ENCODE peak calls at places on chromosomes 3 and 15, in five cellular contexts. H is brain microvascular endothelial cell, V is AG09309, D is left lung, E is uterus. Q is an unnamed sample.

GRCh38 chr3:194598771-194599557 is 34.3 kb downstream of the TMEM44 start:
- DNase-seq in H (peak), V (peak), D (peak), E (no peak), Q (no peak)

GRCh38 chr15:35130245-35130644 is 45.1 kb upstream of the NANOGP8 start:
- DNase-seq in H (no peak), V (no peak), D (no peak), E (no peak), Q (no peak)

GRCh38 chr15:38945551-38946298 is 381.1 kb upstream of the RASGRP1 start:
- DNase-seq in H (no peak), V (no peak), D (no peak), E (no peak), Q (no peak)

GRCh38 chr3:43707998-43708397 is 17.3 kb downstream of the ABHD5 start:
- DNase-seq in H (peak), V (peak), D (no peak), E (no peak), Q (no peak)

GRCh38 chr3:116005404-116005803 is 382.1 kb downstream of the GAP43 start:
- DNase-seq in H (peak), V (peak), D (no peak), E (peak), Q (peak)

GRCh38 chr15:40766906-40767837 is 2.6 kb upstream of the C15orf62 start:
- DNase-seq in H (peak), V (no peak), D (no peak), E (no peak), Q (no peak)

GRCh38 chr15:91625506-91625905 is 228.0 kb upstream of the SLCO3A1 start:
- DNase-seq in H (no peak), V (no peak), D (no peak), E (no peak), Q (no peak)

GRCh38 chr3:156353535-156353934 is 201.4 kb downstream of the SSR3 start:
- DNase-seq in H (no peak), V (no peak), D (no peak), E (no peak), Q (no peak)

GRCh38 chr15:32838338-32838737 is 120.5 kb downstream of the GREM1 start:
- DNase-seq in H (no peak), V (no peak), D (no peak), E (no peak), Q (no peak)

GRCh38 chr3:7545334-7545733 is 684.4 kb downstream of the GRM7 start:
- DNase-seq in H (no peak), V (no peak), D (no peak), E (no peak), Q (no peak)

GRCh38 chr15:76073554-76073953 is 13.8 kb downstream of the TMEM266 start:
- DNase-seq in H (no peak), V (no peak), D (no peak), E (no peak), Q (no peak)

GRCh38 chr15:69951511-69952209 is 146.1 kb downstream of the TLE3 start:
- DNase-seq in H (no peak), V (no peak), D (no peak), E (no peak), Q (no peak)

GRCh38 chr3:52310861-52311566 is 5.1 kb upstream of the DNAH1 start:
- DNase-seq in H (peak), V (no peak), D (no peak), E (no peak), Q (no peak)

GRCh38 chr15:51380999-51381806 is 39.7 kb downstream of the GLDN start:
- DNase-seq in H (peak), V (no peak), D (no peak), E (peak), Q (peak)

GRCh38 chr3:184710870-184711365 is 946 bp downstream of the MAGEF1 start:
- DNase-seq in H (no peak), V (no peak), D (no peak), E (no peak), Q (no peak)

GRCh38 chr3:188672840-188673239 is 498.9 kb upstream of the TPRG1 start:
- DNase-seq in H (no peak), V (no peak), D (no peak), E (no peak), Q (no peak)

GRCh38 chr3:67819447-67819846 is 165.0 kb upstream of the SUCLG2 start:
- DNase-seq in H (no peak), V (no peak), D (no peak), E (no peak), Q (no peak)

GRCh38 chr3:187064210-187065115 is 74.8 kb downstream of the RPL39L start:
- DNase-seq in H (no peak), V (no peak), D (no peak), E (no peak), Q (no peak)

GRCh38 chr15:36911322-36911944 is 188.9 kb downstream of the MEIS2 start:
- DNase-seq in H (peak), V (no peak), D (no peak), E (no peak), Q (no peak)

GRCh38 chr3:70358978-70359580 is 46.6 kb upstream of the MDFIC2 start:
- DNase-seq in H (peak), V (peak), D (no peak), E (no peak), Q (no peak)

GRCh38 chr15:94083467-94083991 is 147.8 kb upstream of the MCTP2 start:
- DNase-seq in H (peak), V (peak), D (no peak), E (peak), Q (no peak)

GRCh38 chr3:80785875-80786274 is 975.6 kb downstream of the GBE1 start:
- DNase-seq in H (no peak), V (no peak), D (no peak), E (no peak), Q (no peak)

GRCh38 chr15:68224546-68225250 is 4.8 kb downstream of the CLN6 start:
- DNase-seq in H (no peak), V (no peak), D (no peak), E (no peak), Q (no peak)

GRCh38 chr15:63165166-63165859 is 8.0 kb upstream of the RPS27L start:
- DNase-seq in H (no peak), V (no peak), D (no peak), E (no peak), Q (no peak)

GRCh38 chr3:45597166-45597565 is 2.6 kb downstream of the LIMD1 start:
- DNase-seq in H (peak), V (no peak), D (no peak), E (peak), Q (no peak)

GRCh38 chr3:10925436-10926260 is 66.9 kb upstream of the SLC6A1 start:
- DNase-seq in H (no peak), V (no peak), D (no peak), E (no peak), Q (no peak)

GRCh38 chr15:85689729-85690128 is 105.0 kb downstream of the KLHL25 start:
- DNase-seq in H (peak), V (no peak), D (no peak), E (no peak), Q (no peak)

GRCh38 chr3:195254454-195255175 is 16.3 kb downstream of the XXYLT1 start:
- DNase-seq in H (no peak), V (no peak), D (peak), E (no peak), Q (no peak)

GRCh38 chr3:16094644-16095272 is 79.7 kb upstream of the GALNT15 start:
- DNase-seq in H (no peak), V (no peak), D (no peak), E (no peak), Q (no peak)

GRCh38 chr3:44962606-44963393 is 13.2 kb downstream of the ZDHHC3 start:
- DNase-seq in H (no peak), V (no peak), D (no peak), E (no peak), Q (no peak)

GRCh38 chr15:31271224-31271635 is 55.4 kb upstream of the KLF13 start:
- DNase-seq in H (no peak), V (no peak), D (no peak), E (no peak), Q (no peak)

GRCh38 chr3:99473321-99473751 is 165.1 kb upstream of the COL8A1 start:
- DNase-seq in H (peak), V (peak), D (no peak), E (no peak), Q (no peak)

GRCh38 chr3:31968391-31968926 is 12.6 kb downstream of the OSBPL10 start:
- DNase-seq in H (no peak), V (peak), D (no peak), E (no peak), Q (no peak)

GRCh38 chr3:172106989-172107388 is 67.6 kb downstream of the FNDC3B start:
- DNase-seq in H (no peak), V (no peak), D (no peak), E (no peak), Q (no peak)

GRCh38 chr15:89575656-89576416 is 567 bp downstream of the TICRR start:
- DNase-seq in H (no peak), V (no peak), D (peak), E (no peak), Q (peak)

GRCh38 chr3:97613139-97613538 is 151.4 kb upstream of the ARL6 start:
- DNase-seq in H (no peak), V (no peak), D (no peak), E (no peak), Q (no peak)

GRCh38 chr3:182393151-182393550 is 400.2 kb upstream of the ATP11B start:
- DNase-seq in H (no peak), V (no peak), D (no peak), E (no peak), Q (no peak)

GRCh38 chr3:17234382-17234781 is 349.6 kb downstream of the PLCL2 start:
- DNase-seq in H (no peak), V (no peak), D (no peak), E (no peak), Q (no peak)

GRCh38 chr3:57582470-57583168 is 14.5 kb downstream of the ARF4 start:
- DNase-seq in H (no peak), V (no peak), D (no peak), E (no peak), Q (no peak)
- TF ChIP-seq CTCF in H (peak), V (no peak), D (no peak), E (no peak), Q (no peak)

GRCh38 chr15:56291741-56292140 is 48.1 kb upstream of the RFX7 start:
- DNase-seq in H (no peak), V (no peak), D (no peak), E (no peak), Q (no peak)

GRCh38 chr15:56281145-56281544 is 37.5 kb upstream of the RFX7 start:
- DNase-seq in H (no peak), V (no peak), D (no peak), E (no peak), Q (no peak)

GRCh38 chr15:56286213-56286612 is 42.5 kb upstream of the RFX7 start:
- DNase-seq in H (no peak), V (no peak), D (no peak), E (no peak), Q (no peak)
- TF ChIP-seq CTCF in H (peak), V (no peak), D (no peak), E (no peak), Q (no peak)

DNA sequence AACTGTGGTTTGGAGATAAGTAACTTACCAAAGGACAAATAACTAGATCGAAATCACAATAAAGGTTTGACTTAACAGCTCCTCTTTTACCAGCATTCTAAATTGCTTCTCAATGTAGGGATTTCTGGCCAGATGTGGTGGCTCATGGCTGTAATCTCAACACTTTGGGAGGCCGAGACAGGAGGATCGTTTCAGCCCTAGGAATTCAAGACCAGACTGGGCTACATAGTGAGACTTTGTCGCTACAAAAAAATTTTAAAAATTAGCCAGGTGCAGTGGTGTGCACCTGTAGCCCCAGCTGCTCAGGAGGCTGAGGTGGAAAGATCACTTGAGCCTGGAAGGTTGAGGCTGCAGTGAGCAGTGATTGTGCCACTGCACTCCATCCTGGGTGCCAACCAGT is 17.4 kb upstream of the IGF2BP2 start:
- DNase-seq in H (no peak), V (no peak), D (no peak), E (no peak), Q (no peak)
- TF ChIP-seq CTCF in H (no peak), V (no peak), D (no peak), E (no peak), Q (no peak)

GRCh38 chr15:61092387-61093157 is 136.5 kb downstream of the RORA start:
- DNase-seq in H (no peak), V (peak), D (no peak), E (no peak), Q (no peak)
- TF ChIP-seq CTCF in H (no peak), V (no peak), D (no peak), E (no peak), Q (no peak)

DNA sequence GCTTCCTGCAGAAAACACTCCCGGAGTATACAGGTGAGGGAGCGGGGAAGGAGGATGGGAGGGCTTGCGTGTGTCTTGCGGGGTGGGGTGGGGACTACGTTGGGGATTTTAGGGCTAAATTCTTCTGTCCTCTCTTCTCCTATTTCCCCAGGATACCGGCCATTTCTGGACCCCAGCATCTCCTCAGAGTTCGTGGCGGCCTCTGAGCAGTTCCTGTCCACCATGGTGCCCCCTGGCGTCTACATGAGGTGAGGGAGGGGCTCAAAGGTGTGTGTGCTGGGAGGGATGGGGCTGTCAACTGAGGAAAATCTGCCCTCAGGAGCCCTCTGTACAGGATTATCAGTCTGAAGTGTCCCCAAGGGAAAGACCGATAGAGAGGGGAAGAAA is 6.6 kb downstream of the DUOX1 start:
- DNase-seq in H (no peak), V (no peak), D (no peak), E (no peak), Q (peak)
- TF ChIP-seq CTCF in H (peak), V (peak), D (no peak), E (no peak), Q (no peak)